ENCODE peak calls at places on chromosomes 1 and 21, in seven cellular contexts. One of them, this sample, is unnamed.

GRCh38 chr1:65949933-65950332 is 157.2 kb downstream of the PDE4B start:
- DNase-seq in OCI-LY7: no peak
- DNase-seq in cardiac fibroblast: no peak
- DNase-seq in nephron progenitor cell: no peak
- DNase-seq in fibroblast of villous mesenchyme: no peak
- DNase-seq in Calu3: no peak
- DNase-seq in mammary epithelial cell: no peak
- DNase-seq in this sample: no peak

GRCh38 chr1:238136265-238136664 is 245.5 kb upstream of the ZP4 start:
- DNase-seq in OCI-LY7: no peak
- DNase-seq in cardiac fibroblast: no peak
- DNase-seq in nephron progenitor cell: no peak
- DNase-seq in fibroblast of villous mesenchyme: no peak
- DNase-seq in Calu3: no peak
- DNase-seq in mammary epithelial cell: no peak
- DNase-seq in this sample: no peak

GRCh38 chr1:226653311-226653921 is 85.7 kb downstream of the ITPKB start:
- DNase-seq in OCI-LY7: peak; percentile 94
- DNase-seq in cardiac fibroblast: no peak
- DNase-seq in nephron progenitor cell: no peak
- DNase-seq in fibroblast of villous mesenchyme: no peak
- DNase-seq in Calu3: no peak
- DNase-seq in mammary epithelial cell: no peak
- DNase-seq in this sample: peak; percentile 37

GRCh38 chr1:221832617-221833016 is 90.7 kb upstream of the DUSP10 start:
- DNase-seq in OCI-LY7: no peak
- DNase-seq in cardiac fibroblast: no peak
- DNase-seq in nephron progenitor cell: no peak
- DNase-seq in fibroblast of villous mesenchyme: peak; percentile 17
- DNase-seq in Calu3: no peak
- DNase-seq in mammary epithelial cell: peak; percentile 88
- DNase-seq in this sample: no peak

GRCh38 chr1:178578541-178578940 is 65.6 kb downstream of the TEX35 start:
- DNase-seq in OCI-LY7: peak; percentile 81
- DNase-seq in cardiac fibroblast: no peak
- DNase-seq in nephron progenitor cell: no peak
- DNase-seq in fibroblast of villous mesenchyme: no peak
- DNase-seq in Calu3: no peak
- DNase-seq in mammary epithelial cell: no peak
- DNase-seq in this sample: no peak

GRCh38 chr1:113325039-113325438 is 65.3 kb upstream of the MAGI3 start:
- DNase-seq in OCI-LY7: no peak
- DNase-seq in cardiac fibroblast: peak; percentile 13
- DNase-seq in nephron progenitor cell: no peak
- DNase-seq in fibroblast of villous mesenchyme: peak; percentile 34
- DNase-seq in Calu3: peak; percentile 47
- DNase-seq in mammary epithelial cell: peak; percentile 73
- DNase-seq in this sample: no peak

GRCh38 chr1:184075040-184076029 is 23.8 kb downstream of the TSEN15 start:
- DNase-seq in OCI-LY7: peak; percentile 49
- DNase-seq in cardiac fibroblast: peak; percentile 81
- DNase-seq in nephron progenitor cell: peak; percentile 20
- DNase-seq in fibroblast of villous mesenchyme: peak; percentile 79
- DNase-seq in Calu3: peak; percentile 50
- DNase-seq in mammary epithelial cell: peak; percentile 51
- DNase-seq in this sample: no peak

GRCh38 chr1:54708385-54708784 is 7.3 kb upstream of the TTC4 start:
- DNase-seq in OCI-LY7: no peak
- DNase-seq in cardiac fibroblast: no peak
- DNase-seq in nephron progenitor cell: no peak
- DNase-seq in fibroblast of villous mesenchyme: no peak
- DNase-seq in Calu3: no peak
- DNase-seq in mammary epithelial cell: no peak
- DNase-seq in this sample: no peak

GRCh38 chr1:32877211-32878110 is 6.7 kb upstream of the FNDC5 start:
- DNase-seq in OCI-LY7: no peak
- DNase-seq in cardiac fibroblast: no peak
- DNase-seq in nephron progenitor cell: no peak
- DNase-seq in fibroblast of villous mesenchyme: no peak
- DNase-seq in Calu3: no peak
- DNase-seq in mammary epithelial cell: no peak
- DNase-seq in this sample: no peak

DNA sequence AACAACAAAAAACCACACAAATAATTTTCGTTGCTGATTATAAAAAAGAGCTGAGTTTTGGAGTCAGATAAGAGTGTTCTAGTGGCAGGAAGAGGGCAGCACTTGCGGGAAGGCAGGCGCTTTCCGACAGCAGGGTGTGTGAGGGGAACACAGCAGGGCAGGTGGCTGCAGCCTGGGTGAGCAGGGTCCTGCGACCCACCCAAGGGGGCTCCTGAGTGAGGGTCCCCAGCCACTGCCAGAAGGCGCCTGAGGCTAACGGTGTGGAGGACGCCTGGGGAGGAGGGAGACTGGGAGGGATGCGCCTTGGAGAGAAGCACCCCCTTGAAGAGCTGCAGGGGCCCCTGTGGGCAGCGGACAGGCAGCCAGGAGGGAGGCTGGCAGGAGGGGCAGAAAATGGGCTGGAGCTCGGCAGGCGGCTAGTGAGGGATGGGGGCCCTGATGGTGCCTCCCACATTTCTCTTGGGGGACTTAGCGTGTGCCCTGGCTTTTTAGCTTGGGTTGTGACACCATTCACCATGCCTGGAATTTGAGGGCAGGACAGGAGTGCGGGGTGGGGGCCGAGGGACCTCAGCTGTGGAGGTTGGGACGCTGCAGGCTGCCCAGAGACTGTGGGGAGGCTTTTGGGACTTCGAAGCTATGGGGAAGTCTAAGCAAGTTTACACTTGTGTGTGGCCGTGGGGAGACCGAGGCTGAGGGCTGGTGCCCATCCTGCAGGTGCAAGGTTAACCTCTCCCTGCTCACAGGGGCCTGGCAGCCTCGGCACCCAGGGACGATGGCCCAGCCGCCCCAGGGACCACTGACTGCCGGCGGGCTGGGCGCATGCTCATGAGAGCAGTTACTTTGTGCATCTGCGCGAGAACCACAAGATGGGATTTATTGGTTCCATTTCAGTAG is 111.4 kb downstream of the SIK1 start:
- DNase-seq in OCI-LY7: peak; percentile 29
- DNase-seq in cardiac fibroblast: no peak
- DNase-seq in nephron progenitor cell: no peak
- DNase-seq in fibroblast of villous mesenchyme: peak; percentile 12
- DNase-seq in Calu3: no peak
- DNase-seq in mammary epithelial cell: no peak
- DNase-seq in this sample: no peak
- TF ChIP-seq CTCF in OCI-LY7: peak; percentile 57
- TF ChIP-seq CTCF in cardiac fibroblast: no peak
- TF ChIP-seq CTCF in nephron progenitor cell: no peak
- TF ChIP-seq CTCF in fibroblast of villous mesenchyme: peak; percentile 23
- TF ChIP-seq CTCF in Calu3: no peak
- TF ChIP-seq CTCF in mammary epithelial cell: no peak
- TF ChIP-seq CTCF in this sample: no peak

GRCh38 chr1:180775801-180776200 is 136.9 kb upstream of the KIAA1614 start:
- DNase-seq in OCI-LY7: no peak
- DNase-seq in cardiac fibroblast: no peak
- DNase-seq in nephron progenitor cell: no peak
- DNase-seq in fibroblast of villous mesenchyme: no peak
- DNase-seq in Calu3: no peak
- DNase-seq in mammary epithelial cell: no peak
- DNase-seq in this sample: no peak

GRCh38 chr1:180777072-180777689 is 135.5 kb upstream of the KIAA1614 start:
- DNase-seq in OCI-LY7: no peak
- DNase-seq in cardiac fibroblast: no peak
- DNase-seq in nephron progenitor cell: no peak
- DNase-seq in fibroblast of villous mesenchyme: no peak
- DNase-seq in Calu3: no peak
- DNase-seq in mammary epithelial cell: no peak
- DNase-seq in this sample: no peak

GRCh38 chr1:180779584-180779983 is 133.1 kb upstream of the KIAA1614 start:
- DNase-seq in OCI-LY7: no peak
- DNase-seq in cardiac fibroblast: no peak
- DNase-seq in nephron progenitor cell: no peak
- DNase-seq in fibroblast of villous mesenchyme: no peak
- DNase-seq in Calu3: no peak
- DNase-seq in mammary epithelial cell: no peak
- DNase-seq in this sample: no peak

GRCh38 chr1:180781718-180782117 is 131.0 kb upstream of the KIAA1614 start:
- DNase-seq in OCI-LY7: no peak
- DNase-seq in cardiac fibroblast: no peak
- DNase-seq in nephron progenitor cell: no peak
- DNase-seq in fibroblast of villous mesenchyme: no peak
- DNase-seq in Calu3: no peak
- DNase-seq in mammary epithelial cell: no peak
- DNase-seq in this sample: no peak

GRCh38 chr1:180778782-180779398 is 133.8 kb upstream of the KIAA1614 start:
- DNase-seq in OCI-LY7: peak; percentile 25
- DNase-seq in cardiac fibroblast: peak; percentile 1
- DNase-seq in nephron progenitor cell: no peak
- DNase-seq in fibroblast of villous mesenchyme: no peak
- DNase-seq in Calu3: peak; percentile 48
- DNase-seq in mammary epithelial cell: peak; percentile 12
- DNase-seq in this sample: no peak
- TF ChIP-seq CTCF in OCI-LY7: peak; percentile 79
- TF ChIP-seq CTCF in cardiac fibroblast: peak; percentile 40
- TF ChIP-seq CTCF in nephron progenitor cell: peak; percentile 46
- TF ChIP-seq CTCF in fibroblast of villous mesenchyme: peak; percentile 34
- TF ChIP-seq CTCF in Calu3: peak; percentile 63
- TF ChIP-seq CTCF in mammary epithelial cell: peak; percentile 66
- TF ChIP-seq CTCF in this sample: no peak

DNA sequence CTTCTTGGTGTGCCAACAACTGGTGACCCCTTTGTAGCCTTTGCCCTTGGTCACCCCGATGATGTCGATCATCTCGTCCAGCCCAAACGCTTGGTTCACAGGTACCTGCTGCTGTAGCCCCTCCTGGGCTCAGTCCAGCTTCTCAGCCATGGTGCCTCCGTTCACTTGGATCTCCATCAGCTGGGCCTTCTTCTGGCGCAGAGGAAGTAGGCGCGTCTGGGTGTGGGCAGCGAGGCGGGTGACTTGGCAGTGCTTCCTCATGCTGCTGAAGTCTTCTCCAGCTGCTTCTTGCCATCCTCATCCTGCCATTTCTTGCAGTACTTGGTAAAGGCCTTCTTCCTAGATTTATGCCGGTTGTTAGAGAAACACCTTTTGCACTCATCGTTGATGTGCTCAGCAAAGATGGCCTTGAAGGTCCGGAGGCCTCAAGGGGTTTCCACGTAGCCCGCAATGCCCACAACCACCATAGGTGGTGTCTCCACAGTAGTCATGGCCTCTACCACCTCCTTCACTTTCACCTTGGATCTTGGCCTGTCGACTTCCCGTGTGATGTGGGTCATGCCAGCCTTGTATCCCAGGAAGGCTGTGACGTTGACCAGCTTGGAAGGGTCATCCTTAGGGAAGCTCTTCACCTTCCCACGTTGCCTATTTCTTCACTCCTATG is 13.0 kb downstream of the DOP1B start:
- DNase-seq in OCI-LY7: no peak
- DNase-seq in cardiac fibroblast: no peak
- DNase-seq in nephron progenitor cell: no peak
- DNase-seq in fibroblast of villous mesenchyme: no peak
- DNase-seq in Calu3: no peak
- DNase-seq in mammary epithelial cell: no peak
- DNase-seq in this sample: no peak
- TF ChIP-seq CTCF in OCI-LY7: no peak
- TF ChIP-seq CTCF in cardiac fibroblast: no peak
- TF ChIP-seq CTCF in nephron progenitor cell: no peak
- TF ChIP-seq CTCF in fibroblast of villous mesenchyme: peak; percentile 21
- TF ChIP-seq CTCF in Calu3: no peak
- TF ChIP-seq CTCF in mammary epithelial cell: no peak
- TF ChIP-seq CTCF in this sample: no peak

GRCh38 chr1:11320153-11320936 is 47.3 kb downstream of the UBIAD1 start:
- DNase-seq in OCI-LY7: peak; percentile 58
- DNase-seq in cardiac fibroblast: no peak
- DNase-seq in nephron progenitor cell: peak; percentile 82
- DNase-seq in fibroblast of villous mesenchyme: no peak
- DNase-seq in Calu3: peak; percentile 8
- DNase-seq in mammary epithelial cell: no peak
- DNase-seq in this sample: peak; percentile 33
- TF ChIP-seq CTCF in OCI-LY7: peak; percentile 89
- TF ChIP-seq CTCF in cardiac fibroblast: peak; percentile 59
- TF ChIP-seq CTCF in nephron progenitor cell: peak; percentile 83
- TF ChIP-seq CTCF in fibroblast of villous mesenchyme: peak; percentile 60
- TF ChIP-seq CTCF in Calu3: peak; percentile 32
- TF ChIP-seq CTCF in mammary epithelial cell: peak; percentile 51
- TF ChIP-seq CTCF in this sample: no peak

DNA sequence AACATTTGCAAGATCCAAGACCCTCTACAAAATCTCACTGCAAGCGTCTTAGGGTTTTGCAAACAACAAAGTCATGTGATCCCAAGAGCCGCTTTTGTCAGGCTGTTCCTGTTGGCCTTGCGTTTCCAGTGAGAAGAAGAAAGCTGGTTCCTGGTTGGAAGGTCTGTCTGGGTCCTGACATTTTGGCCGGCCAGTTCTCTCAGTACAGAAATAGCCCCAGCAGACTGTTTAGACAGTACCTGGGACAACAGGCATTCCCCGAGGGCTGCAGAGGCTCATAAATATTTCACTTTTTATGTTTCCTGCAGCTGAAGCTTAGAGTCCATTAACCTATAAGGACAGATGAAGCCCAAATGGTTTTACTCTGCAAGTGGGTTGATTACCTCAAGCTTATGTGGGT is 8.6 kb downstream of the GPR137B start:
- DNase-seq in OCI-LY7: no peak
- DNase-seq in cardiac fibroblast: no peak
- DNase-seq in nephron progenitor cell: no peak
- DNase-seq in fibroblast of villous mesenchyme: peak; percentile 80
- DNase-seq in Calu3: no peak
- DNase-seq in mammary epithelial cell: no peak
- DNase-seq in this sample: no peak
- TF ChIP-seq CTCF in OCI-LY7: no peak
- TF ChIP-seq CTCF in cardiac fibroblast: no peak
- TF ChIP-seq CTCF in nephron progenitor cell: no peak
- TF ChIP-seq CTCF in fibroblast of villous mesenchyme: no peak
- TF ChIP-seq CTCF in Calu3: no peak
- TF ChIP-seq CTCF in mammary epithelial cell: no peak
- TF ChIP-seq CTCF in this sample: no peak

DNA sequence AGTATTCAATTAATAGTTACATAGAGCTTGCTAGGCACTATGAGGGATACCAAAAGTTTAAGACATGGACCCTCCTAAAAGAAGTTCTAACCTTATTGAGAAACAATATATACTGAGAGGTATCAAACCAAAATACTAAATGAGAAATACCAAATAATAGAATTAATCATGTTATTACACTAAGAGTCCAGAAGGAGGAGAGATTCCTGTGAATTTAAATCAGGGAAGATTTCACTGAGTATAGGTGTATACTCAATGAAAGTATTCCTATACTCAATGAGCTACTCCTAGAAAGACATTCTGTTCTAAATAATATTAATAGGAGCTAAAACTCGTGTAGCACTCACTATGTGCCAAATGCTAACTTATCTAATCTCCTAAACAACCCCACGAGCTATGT is 9.4 kb downstream of the CR1L start:
- DNase-seq in OCI-LY7: no peak
- DNase-seq in cardiac fibroblast: peak; percentile 7
- DNase-seq in nephron progenitor cell: no peak
- DNase-seq in fibroblast of villous mesenchyme: peak; percentile 7
- DNase-seq in Calu3: no peak
- DNase-seq in mammary epithelial cell: no peak
- DNase-seq in this sample: no peak
- TF ChIP-seq CTCF in OCI-LY7: peak; percentile 61
- TF ChIP-seq CTCF in cardiac fibroblast: peak; percentile 25
- TF ChIP-seq CTCF in nephron progenitor cell: no peak
- TF ChIP-seq CTCF in fibroblast of villous mesenchyme: peak; percentile 31
- TF ChIP-seq CTCF in Calu3: peak; percentile 31
- TF ChIP-seq CTCF in mammary epithelial cell: peak; percentile 40
- TF ChIP-seq CTCF in this sample: no peak

GRCh38 chr21:37658994-37659458 is 257.2 kb downstream of the KCNJ6 start:
- DNase-seq in OCI-LY7: no peak
- DNase-seq in cardiac fibroblast: peak; percentile 67
- DNase-seq in nephron progenitor cell: no peak
- DNase-seq in fibroblast of villous mesenchyme: peak; percentile 68
- DNase-seq in Calu3: no peak
- DNase-seq in mammary epithelial cell: peak; percentile 87
- DNase-seq in this sample: no peak
- TF ChIP-seq CTCF in OCI-LY7: no peak
- TF ChIP-seq CTCF in cardiac fibroblast: peak; percentile 59
- TF ChIP-seq CTCF in nephron progenitor cell: no peak
- TF ChIP-seq CTCF in fibroblast of villous mesenchyme: peak; percentile 24
- TF ChIP-seq CTCF in Calu3: no peak
- TF ChIP-seq CTCF in mammary epithelial cell: peak; percentile 65
- TF ChIP-seq CTCF in this sample: no peak

This sample was measured in activated B cell treated with CpG ODN at 0.5 μM for 24 hours.